ENCODE peak calls at places on chromosomes 11 and 22, in nine cellular contexts. K, F, V, P, N, O, Q, U and R are unnamed samples.

GRCh38 chr11:57647960-57648776 is 1.5 kb downstream of the YPEL4 start:
- DNase-seq in N (no peak), U (no peak), V (no peak), F (no peak), P (no peak), Q (no peak), O (no peak), K (no peak), R (no peak)

GRCh38 chr11:99932684-99933083 is 754.4 kb upstream of the ARHGAP42 start:
- DNase-seq in P (no peak), F (peak; percentile 3), K (no peak), Q (no peak), V (no peak), U (no peak), N (no peak), O (no peak), R (no peak)

GRCh38 chr11:63871962-63872832 is 33.3 kb downstream of the MARK2 start:
- DNase-seq in U (peak; percentile 94), P (peak; percentile 95), K (peak; percentile 87), O (peak; percentile 86), N (peak; percentile 87), V (peak; percentile 93), F (peak; percentile 41), Q (peak; percentile 91), R (peak; percentile 86)

GRCh38 chr11:27420722-27421572 is 51.6 kb downstream of the LGR4 start:
- DNase-seq in N (no peak), U (no peak), K (no peak), O (no peak), V (no peak), F (no peak), Q (no peak), P (no peak), R (no peak)

GRCh38 chr22:49010901-49011300 is 816.8 kb downstream of the BRD1 start:
- DNase-seq in K (no peak), N (no peak), Q (no peak), F (no peak), V (no peak), O (no peak), P (no peak), U (peak; percentile 62), R (no peak)

GRCh38 chr11:48064306-48064705 is 83.9 kb downstream of the PTPRJ start:
- DNase-seq in Q (no peak), O (peak; percentile 68), P (peak; percentile 51), K (no peak), U (peak; percentile 74), V (peak; percentile 80), N (peak; percentile 79), F (no peak), R (peak; percentile 76)

GRCh38 chr11:79744941-79745340 is 304.1 kb upstream of the TENM4 start:
- DNase-seq in K (no peak), U (no peak), V (no peak), Q (no peak), N (no peak), F (no peak), P (no peak), O (no peak), R (no peak)

GRCh38 chr22:38471237-38471636 is 3.3 kb downstream of the KDELR3 start:
- DNase-seq in U (peak; percentile 81), O (no peak), P (no peak), V (no peak), Q (no peak), K (no peak), F (no peak), N (no peak), R (no peak)

GRCh38 chr11:58067685-58068084 is 36.9 kb downstream of the OR6Q1 start:
- DNase-seq in Q (no peak), K (no peak), N (no peak), U (no peak), V (peak; percentile 47), O (no peak), P (peak; percentile 25), F (no peak), R (no peak)

GRCh38 chr11:40293655-40294342 is 1165.7 kb downstream of the LRRC4C start:
- DNase-seq in U (peak; percentile 87), F (peak; percentile 90), Q (peak; percentile 70), O (peak; percentile 91), V (peak; percentile 92), N (peak; percentile 75), P (peak; percentile 86), K (peak; percentile 16), R (peak; percentile 95)

GRCh38 chr11:62574363-62575057 is 819 bp upstream of the EEF1G start:
- DNase-seq in F (peak; percentile 31), P (no peak), Q (peak; percentile 35), V (peak; percentile 29), O (peak; percentile 35), N (no peak), K (peak; percentile 41), U (peak; percentile 90), R (no peak)

GRCh38 chr22:29004647-29005371 is 56.8 kb downstream of the C22orf31 start:
- DNase-seq in K (peak; percentile 60), P (no peak), N (no peak), V (peak; percentile 15), F (peak; percentile 94), Q (no peak), O (peak; percentile 34), U (no peak), R (peak; percentile 45)

GRCh38 chr11:35747638-35748037 is 85.1 kb downstream of the TRIM44 start:
- DNase-seq in N (no peak), O (no peak), V (no peak), K (no peak), U (no peak), Q (no peak), F (peak; percentile 43), P (no peak), R (no peak)

GRCh38 chr11:16981651-16982194 is 32.5 kb downstream of the PLEKHA7 start:
- DNase-seq in P (no peak), V (peak; percentile 14), F (peak; percentile 77), Q (no peak), N (peak; percentile 41), K (no peak), O (peak; percentile 1), U (no peak), R (peak; percentile 47)

GRCh38 chr11:61964941-61965282 is 2.5 kb downstream of the FTH1 start:
- DNase-seq in P (no peak), K (no peak), Q (no peak), V (no peak), N (no peak), U (no peak), O (peak; percentile 24), F (no peak), R (no peak)

GRCh38 chr11:70725786-70726185 is 327.5 kb downstream of the CTTN start:
- DNase-seq in N (no peak), F (no peak), K (no peak), O (no peak), U (no peak), V (no peak), P (no peak), Q (no peak), R (no peak)

GRCh38 chr11:118914178-118914918 is 11.4 kb downstream of the BCL9L start:
- DNase-seq in V (no peak), N (no peak), P (no peak), K (peak; percentile 65), F (peak; percentile 77), Q (peak; percentile 71), U (no peak), O (no peak), R (no peak)
- H3K4me3 ChIP-seq in V (no peak overlapping the region), N (no peak overlapping the region), P (no peak overlapping the region), K (no peak overlapping the region), F (no peak overlapping the region), Q (peak overlapping the region; percentile 23), U (no peak overlapping the region), O (no peak overlapping the region), R (no peak overlapping the region)

GRCh38 chr11:19808076-19808911 is 95.7 kb downstream of the NAV2 start:
- DNase-seq in P (no peak), N (no peak), F (peak; percentile 36), Q (no peak), O (peak; percentile 29), K (no peak), U (no peak), V (no peak), R (peak; percentile 31)
- TF ChIP-seq CTCF in P (peak; percentile 24), N (no peak), F (no peak), Q (no peak), O (peak; percentile 46), K (no peak), U (no peak), V (no peak), R (peak; percentile 43)

GRCh38 chr11:93849751-93850584 is 450 bp downstream of the VSTM5 start:
- DNase-seq in P (peak; percentile 33), U (no peak), Q (no peak), K (peak; percentile 65), V (no peak), O (peak; percentile 15), F (peak; percentile 38), N (no peak), R (peak; percentile 30)
- H3K4me3 ChIP-seq in P (peak overlapping the region; percentile 40), U (peak overlapping the region; percentile 21), Q (no peak overlapping the region), K (peak overlapping the region; percentile 49), V (peak overlapping the region; percentile 10), O (peak overlapping the region; percentile 50), F (peak overlapping the region; percentile 42), N (peak overlapping the region; percentile 47), R (peak overlapping the region; percentile 50)

GRCh38 chr11:251550-251949 is 14.8 kb downstream of the PSMD13 start:
- DNase-seq in N (no peak), U (peak; percentile 68), Q (peak; percentile 36), F (no peak), O (no peak), K (no peak), V (no peak), P (no peak), R (peak; percentile 12)
- TF ChIP-seq CTCF in N (no peak), U (no peak), Q (no peak), F (no peak), O (no peak), K (no peak), V (no peak), P (no peak), R (peak; percentile 23)

DNA sequence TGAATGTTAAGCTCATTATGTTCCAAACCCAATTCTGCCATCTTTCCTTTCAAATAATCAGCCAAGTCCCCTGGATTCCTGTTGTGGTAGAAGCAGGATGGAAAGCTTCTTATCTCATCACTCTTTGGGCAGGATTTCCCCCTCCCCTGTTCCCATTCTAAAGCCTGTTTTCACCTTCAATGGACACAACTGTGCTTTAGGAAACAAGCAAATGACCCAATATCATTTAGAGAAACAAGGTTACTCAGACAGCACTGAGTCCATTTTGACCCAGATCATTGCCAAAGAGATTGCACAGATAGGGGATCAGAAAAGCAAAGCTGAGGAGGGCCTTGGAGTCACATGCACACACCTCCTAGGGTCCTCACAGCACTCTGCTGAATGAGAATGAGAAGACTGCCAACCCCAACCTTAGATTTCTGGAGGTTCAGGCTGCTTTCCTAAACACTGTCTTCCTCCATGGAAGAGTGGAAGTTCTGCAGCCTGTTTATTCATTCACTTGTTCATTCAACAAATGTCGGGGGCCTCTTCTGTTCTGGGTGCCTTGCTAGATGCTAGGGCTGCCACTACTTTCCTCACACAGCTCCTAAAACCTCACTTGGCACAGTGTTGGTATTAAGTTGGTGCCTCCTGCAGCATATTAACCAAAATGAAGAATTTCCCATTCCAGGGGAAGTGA is 95.3 kb downstream of the ME3 start:
- DNase-seq in N (no peak), V (no peak), F (no peak), Q (no peak), U (no peak), P (no peak), K (no peak), O (no peak), R (no peak)
- H3K4me3 ChIP-seq in N (no peak overlapping the region), V (no peak overlapping the region), F (no peak overlapping the region), Q (no peak overlapping the region), U (no peak overlapping the region), P (no peak overlapping the region), K (no peak overlapping the region), O (no peak overlapping the region), R (no peak overlapping the region)

GRCh38 chr22:50473088-50473487 is 1.7 kb downstream of the SBF1 start:
- DNase-seq in F (peak; percentile 38), V (no peak), K (peak; percentile 41), O (no peak), N (no peak), Q (peak; percentile 65), U (no peak), P (no peak), R (no peak)
- TF ChIP-seq CTCF in F (peak; percentile 40), V (no peak), K (peak; percentile 28), O (peak; percentile 32), N (peak; percentile 50), Q (peak; percentile 65), U (no peak), P (peak; percentile 3), R (peak; percentile 45)